ENCODE peak calls at places on chromosomes 6 and 20, in nine cellular contexts. O, V, N, A, R, K, E, C and B are unnamed samples.

GRCh38 chr20:2693286-2693995 is 861 bp downstream of the EBF4 start:
- DNase-seq in O (peak; percentile 65), V (no peak), N (peak; percentile 43), A (peak; percentile 30), R (peak; percentile 76), K (peak; percentile 63), E (no peak), C (peak; percentile 33), B (peak; percentile 27)

GRCh38 chr20:60055740-60056139 is 97.5 kb downstream of the CDH26 start:
- DNase-seq in O (peak; percentile 70), V (peak; percentile 30), N (no peak), A (no peak), R (no peak), K (peak; percentile 16), E (peak; percentile 93), C (peak; percentile 18), B (no peak)

GRCh38 chr6:52507557-52508260 is 69.2 kb downstream of the TRAM2 start:
- DNase-seq in O (no peak), V (peak; percentile 88), N (no peak), A (no peak), R (no peak), K (no peak), E (no peak), C (no peak), B (no peak)

GRCh38 chr6:162200945-162201692 is 526.4 kb downstream of the PRKN start:
- DNase-seq in O (no peak), V (no peak), N (no peak), A (no peak), R (no peak), K (no peak), E (no peak), C (no peak), B (no peak)

GRCh38 chr20:58706975-58707681 is 14.5 kb downstream of the NPEPL1 start:
- DNase-seq in O (peak; percentile 40), V (no peak), N (peak; percentile 5), A (no peak), R (no peak), K (no peak), E (peak; percentile 43), C (no peak), B (no peak)

GRCh38 chr6:168004945-168005344 is 7.5 kb downstream of the KIF25 start:
- DNase-seq in O (no peak), V (no peak), N (no peak), A (no peak), R (no peak), K (no peak), E (no peak), C (no peak), B (no peak)

GRCh38 chr6:33407132-33407718 is 3.6 kb upstream of the PHF1 start:
- DNase-seq in O (no peak), V (peak; percentile 49), N (no peak), A (no peak), R (no peak), K (no peak), E (no peak), C (no peak), B (no peak)

GRCh38 chr20:805713-806112 is 27.8 kb upstream of the FAM110A start:
- DNase-seq in O (no peak), V (peak; percentile 8), N (no peak), A (no peak), R (no peak), K (no peak), E (no peak), C (no peak), B (no peak)

GRCh38 chr20:31551581-31552081 is 37.4 kb downstream of the HM13 start:
- DNase-seq in O (no peak), V (no peak), N (no peak), A (no peak), R (no peak), K (no peak), E (no peak), C (no peak), B (no peak)

GRCh38 chr6:140809694-140810101 is 1323.0 kb upstream of the GJE1 start:
- DNase-seq in O (no peak), V (no peak), N (no peak), A (no peak), R (no peak), K (no peak), E (no peak), C (no peak), B (no peak)

GRCh38 chr20:14986026-14986655 is 648.7 kb upstream of the FLRT3 start:
- DNase-seq in O (no peak), V (no peak), N (no peak), A (no peak), R (no peak), K (no peak), E (no peak), C (no peak), B (peak; percentile 7)

GRCh38 chr20:10581823-10582222 is 92.0 kb downstream of the JAG1 start:
- DNase-seq in O (no peak), V (peak; percentile 87), N (no peak), A (no peak), R (no peak), K (no peak), E (no peak), C (no peak), B (no peak)

GRCh38 chr6:90940812-90941481 is 354.1 kb upstream of the MAP3K7 start:
- DNase-seq in O (no peak), V (peak; percentile 49), N (no peak), A (no peak), R (peak; percentile 32), K (peak; percentile 1), E (no peak), C (peak; percentile 63), B (peak; percentile 10)

GRCh38 chr6:40954446-40955180 is 84.4 kb downstream of the UNC5CL start:
- DNase-seq in O (no peak), V (no peak), N (no peak), A (no peak), R (no peak), K (no peak), E (no peak), C (no peak), B (no peak)

GRCh38 chr6:3625980-3626533 is 125.5 kb downstream of the PXDC1 start:
- DNase-seq in O (no peak), V (no peak), N (no peak), A (no peak), R (no peak), K (no peak), E (no peak), C (no peak), B (no peak)

GRCh38 chr20:49676581-49677291 is 36.9 kb downstream of the B4GALT5 start:
- DNase-seq in O (no peak), V (peak; percentile 59), N (no peak), A (no peak), R (no peak), K (no peak), E (no peak), C (no peak), B (no peak)

GRCh38 chr20:13200767-13201500 is 20.1 kb upstream of the ISM1 start:
- DNase-seq in O (no peak), V (no peak), N (no peak), A (no peak), R (peak; percentile 32), K (no peak), E (no peak), C (no peak), B (no peak)

GRCh38 chr6:131053546-131054240 is 9.4 kb downstream of the EPB41L2 start:
- DNase-seq in O (no peak), V (peak; percentile 77), N (no peak), A (no peak), R (no peak), K (no peak), E (no peak), C (no peak), B (no peak)

GRCh38 chr6:15427360-15428070 is 181.6 kb downstream of the JARID2 start:
- DNase-seq in O (no peak), V (no peak), N (peak; percentile 18), A (no peak), R (no peak), K (no peak), E (no peak), C (no peak), B (no peak)

GRCh38 chr6:73353636-73354388 is at the start of gene DPPA5:
- DNase-seq in O (no peak), V (no peak), N (no peak), A (no peak), R (no peak), K (no peak), E (no peak), C (no peak), B (no peak)

GRCh38 chr20:20364747-20365558 is 3.0 kb upstream of the INSM1 start:
- DNase-seq in O (no peak), V (no peak), N (no peak), A (no peak), R (no peak), K (no peak), E (no peak), C (no peak), B (no peak)

GRCh38 chr6:35486005-35486925 is 10.6 kb downstream of the TEAD3 start:
- DNase-seq in O (peak; percentile 79), V (no peak), N (no peak), A (no peak), R (peak; percentile 74), K (no peak), E (no peak), C (no peak), B (no peak)

GRCh38 chr6:69863766-69864165 is 2.6 kb upstream of the COL19A1 start:
- DNase-seq in O (no peak), V (no peak), N (no peak), A (no peak), R (no peak), K (no peak), E (no peak), C (no peak), B (no peak)

GRCh38 chr20:33852971-33853813 is 42.0 kb downstream of the CHMP4B start:
- DNase-seq in O (no peak), V (no peak), N (no peak), A (no peak), R (no peak), K (peak; percentile 13), E (no peak), C (no peak), B (no peak)

GRCh38 chr6:159633196-159633595 is 59.8 kb downstream of the SOD2 start:
- DNase-seq in O (no peak), V (peak; percentile 39), N (no peak), A (no peak), R (peak; percentile 49), K (no peak), E (no peak), C (no peak), B (no peak)

GRCh38 chr6:91435630-91436029 is 848.8 kb upstream of the MAP3K7 start:
- DNase-seq in O (no peak), V (no peak), N (no peak), A (no peak), R (no peak), K (no peak), E (no peak), C (no peak), B (no peak)

GRCh38 chr6:149235130-149235561 is 82.4 kb upstream of the TAB2 start:
- DNase-seq in O (no peak), V (peak; percentile 93), N (no peak), A (no peak), R (no peak), K (no peak), E (no peak), C (no peak), B (no peak)

GRCh38 chr6:166351715-166352285 is 9.5 kb upstream of the SFT2D1 start:
- DNase-seq in O (no peak), V (no peak), N (no peak), A (no peak), R (peak; percentile 65), K (no peak), E (no peak), C (peak; percentile 39), B (no peak)

GRCh38 chr6:125577263-125577662 is 172.2 kb upstream of the HEY2 start:
- DNase-seq in O (no peak), V (no peak), N (no peak), A (no peak), R (no peak), K (no peak), E (no peak), C (no peak), B (no peak)

GRCh38 chr20:3276400-3277015 is 37.5 kb upstream of the SLC4A11 start:
- DNase-seq in O (no peak), V (peak; percentile 29), N (no peak), A (no peak), R (peak; percentile 59), K (no peak), E (no peak), C (peak; percentile 5), B (peak; percentile 39)

GRCh38 chr6:159312204-159312603 is 143.0 kb downstream of the FNDC1 start:
- DNase-seq in O (no peak), V (no peak), N (no peak), A (no peak), R (no peak), K (no peak), E (no peak), C (no peak), B (no peak)